ENCODE peak calls at places on chromosome 13, in five cellular contexts. One of them, this sample, is unnamed.

GRCh38 chr13:21528616-21529015 is 69.5 kb upstream of the ZDHHC20 start:
- DNase-seq in tibial nerve: no peak
- DNase-seq in GM12865: no peak
- DNase-seq in EL: peak
- DNase-seq in CD8-positive, alpha-beta memory T cell: no peak
- DNase-seq in this sample: no peak

GRCh38 chr13:78978381-78978998 is 319.5 kb upstream of the OBI1 start:
- DNase-seq in tibial nerve: peak
- DNase-seq in GM12865: peak
- DNase-seq in EL: peak
- DNase-seq in CD8-positive, alpha-beta memory T cell: peak
- DNase-seq in this sample: peak

GRCh38 chr13:32125746-32126145 is 94.2 kb downstream of the FRY start:
- DNase-seq in tibial nerve: no peak
- DNase-seq in GM12865: no peak
- DNase-seq in EL: peak
- DNase-seq in CD8-positive, alpha-beta memory T cell: no peak
- DNase-seq in this sample: no peak

GRCh38 chr13:27619711-27620376 is 485 bp downstream of the LNX2 start:
- DNase-seq in tibial nerve: no peak
- DNase-seq in GM12865: peak
- DNase-seq in EL: peak
- DNase-seq in CD8-positive, alpha-beta memory T cell: no peak
- DNase-seq in this sample: peak

GRCh38 chr13:44040754-44041100 is 161.0 kb downstream of the LACC1 start:
- DNase-seq in tibial nerve: no peak
- DNase-seq in GM12865: no peak
- DNase-seq in EL: peak
- DNase-seq in CD8-positive, alpha-beta memory T cell: no peak
- DNase-seq in this sample: no peak

GRCh38 chr13:102401305-102401704 is 543 bp downstream of the FGF14 start:
- DNase-seq in tibial nerve: no peak
- DNase-seq in GM12865: no peak
- DNase-seq in EL: no peak
- DNase-seq in CD8-positive, alpha-beta memory T cell: no peak
- DNase-seq in this sample: peak

GRCh38 chr13:106610511-106610910 is 42.6 kb upstream of the ARGLU1 start:
- DNase-seq in tibial nerve: no peak
- DNase-seq in GM12865: no peak
- DNase-seq in EL: peak
- DNase-seq in CD8-positive, alpha-beta memory T cell: no peak
- DNase-seq in this sample: no peak

GRCh38 chr13:26480246-26480855 is 77.1 kb upstream of the WASF3 start:
- DNase-seq in tibial nerve: no peak
- DNase-seq in GM12865: no peak
- DNase-seq in EL: peak
- DNase-seq in CD8-positive, alpha-beta memory T cell: no peak
- DNase-seq in this sample: no peak

GRCh38 chr13:43784491-43784890 is 2.3 kb downstream of the ENOX1 start:
- DNase-seq in tibial nerve: no peak
- DNase-seq in GM12865: no peak
- DNase-seq in EL: no peak
- DNase-seq in CD8-positive, alpha-beta memory T cell: no peak
- DNase-seq in this sample: no peak

GRCh38 chr13:97879646-97880297 is 73.7 kb upstream of the IPO5 start:
- DNase-seq in tibial nerve: no peak
- DNase-seq in GM12865: no peak
- DNase-seq in EL: peak
- DNase-seq in CD8-positive, alpha-beta memory T cell: no peak
- DNase-seq in this sample: no peak

GRCh38 chr13:28458604-28459003 is 36.3 kb downstream of the FLT1 start:
- DNase-seq in tibial nerve: no peak
- DNase-seq in GM12865: no peak
- DNase-seq in EL: no peak
- DNase-seq in CD8-positive, alpha-beta memory T cell: no peak
- DNase-seq in this sample: no peak